ENCODE peak calls at places on chromosomes 6 and 20, in nine cellular contexts. S is AG08396, Z is ACHN, B is HFF-Myc, E is psoas muscle, U is IMR-90, R is H54, P is cardiac muscle cell, Q is lung. F is an unnamed sample.

GRCh38 chr6:16199792-16200191 is 38.6 kb upstream of the GMPR start:
- DNase-seq in S (no peak), Z (no peak), B (no peak), E (no peak), U (no peak), R (no peak), P (peak), Q (no peak), F (no peak)

GRCh38 chr6:26103141-26103769 is 16.0 kb downstream of the HFE start:
- DNase-seq in S (no peak), Z (peak), B (no peak), E (no peak), U (peak), R (no peak), P (no peak), Q (no peak), F (no peak)

GRCh38 chr20:57289401-57290177 is 23.1 kb upstream of the BMP7 start:
- DNase-seq in S (no peak), Z (no peak), B (no peak), E (no peak), U (peak), R (no peak), P (no peak), Q (no peak), F (no peak)

GRCh38 chr6:7243188-7243942 is 69.6 kb downstream of the SSR1 start:
- DNase-seq in S (peak), Z (peak), B (peak), E (no peak), U (peak), R (peak), P (peak), Q (peak), F (peak)

GRCh38 chr6:20716865-20717264 is 182.6 kb downstream of the CDKAL1 start:
- DNase-seq in S (no peak), Z (no peak), B (no peak), E (no peak), U (no peak), R (no peak), P (no peak), Q (no peak), F (no peak)

GRCh38 chr20:36491901-36492617 is 49.3 kb upstream of the MYL9 start:
- DNase-seq in S (no peak), Z (no peak), B (no peak), E (no peak), U (no peak), R (no peak), P (no peak), Q (no peak), F (no peak)

GRCh38 chr6:31898200-31899011 is 908 bp upstream of the EHMT2 start:
- DNase-seq in S (no peak), Z (peak), B (no peak), E (no peak), U (peak), R (peak), P (peak), Q (no peak), F (no peak)

GRCh38 chr6:2355155-2355554 is 109.8 kb upstream of the GMDS start:
- DNase-seq in S (no peak), Z (no peak), B (no peak), E (no peak), U (peak), R (no peak), P (no peak), Q (no peak), F (no peak)

GRCh38 chr20:16123623-16124022 is 449.6 kb downstream of the KIF16B start:
- DNase-seq in S (no peak), Z (no peak), B (no peak), E (no peak), U (no peak), R (no peak), P (no peak), Q (no peak), F (no peak)

GRCh38 chr6:125888989-125889656 is 67.4 kb upstream of the HINT3 start:
- DNase-seq in S (peak), Z (peak), B (no peak), E (no peak), U (peak), R (peak), P (peak), Q (peak), F (no peak)

GRCh38 chr20:36062799-36063198 is 91.7 kb upstream of the EPB41L1 start:
- DNase-seq in S (no peak), Z (no peak), B (no peak), E (no peak), U (no peak), R (no peak), P (no peak), Q (no peak), F (no peak)

GRCh38 chr6:75337805-75338204 is 53.2 kb upstream of the TMEM30A start:
- DNase-seq in S (no peak), Z (no peak), B (no peak), E (no peak), U (peak), R (no peak), P (no peak), Q (no peak), F (no peak)

GRCh38 chr6:47079638-47080037 is 37.5 kb upstream of the ADGRF1 start:
- DNase-seq in S (no peak), Z (no peak), B (no peak), E (no peak), U (no peak), R (no peak), P (no peak), Q (no peak), F (no peak)

GRCh38 chr6:22231616-22232015 is 65.2 kb downstream of the PRL start:
- DNase-seq in S (no peak), Z (no peak), B (no peak), E (no peak), U (peak), R (no peak), P (no peak), Q (no peak), F (no peak)

GRCh38 chr20:61630240-61630650 is 378.2 kb downstream of the CDH4 start:
- DNase-seq in S (no peak), Z (no peak), B (no peak), E (no peak), U (no peak), R (no peak), P (no peak), Q (no peak), F (no peak)

GRCh38 chr6:13923527-13924145 is 1.1 kb upstream of the RNF182 start:
- DNase-seq in S (peak), Z (peak), B (no peak), E (no peak), U (peak), R (peak), P (no peak), Q (no peak), F (no peak)

GRCh38 chr6:137266032-137266586 is 46.9 kb upstream of the IFNGR1 start:
- DNase-seq in S (no peak), Z (no peak), B (no peak), E (no peak), U (no peak), R (no peak), P (no peak), Q (no peak), F (no peak)

GRCh38 chr6:156189714-156190113 is 587.5 kb upstream of the ARID1B start:
- DNase-seq in S (no peak), Z (no peak), B (no peak), E (no peak), U (no peak), R (no peak), P (no peak), Q (no peak), F (no peak)

GRCh38 chr6:3228791-3229565 is 1.5 kb upstream of the TUBB2B start:
- DNase-seq in S (no peak), Z (no peak), B (no peak), E (no peak), U (no peak), R (no peak), P (peak), Q (no peak), F (no peak)

GRCh38 chr6:30613251-30614043 is 3.6 kb downstream of the PPP1R10 start:
- DNase-seq in S (no peak), Z (no peak), B (no peak), E (no peak), U (peak), R (no peak), P (no peak), Q (no peak), F (no peak)

GRCh38 chr20:63963784-63964301 is 5.9 kb downstream of the ZNF512B start:
- DNase-seq in S (no peak), Z (no peak), B (no peak), E (peak), U (no peak), R (no peak), P (no peak), Q (no peak), F (no peak)

GRCh38 chr6:165834613-165835259 is 171.7 kb upstream of the PDE10A start:
- DNase-seq in S (no peak), Z (peak), B (no peak), E (no peak), U (peak), R (no peak), P (no peak), Q (peak), F (no peak)

GRCh38 chr20:38046572-38046971 is 13.0 kb downstream of the RPRD1B start:
- DNase-seq in S (no peak), Z (no peak), B (no peak), E (peak), U (no peak), R (no peak), P (no peak), Q (no peak), F (no peak)

GRCh38 chr20:38337561-38338140 is 8.6 kb upstream of the LBP start:
- DNase-seq in S (no peak), Z (peak), B (no peak), E (no peak), U (no peak), R (peak), P (peak), Q (no peak), F (no peak)

GRCh38 chr6:4550227-4550597 is 226.0 kb upstream of the CDYL start:
- DNase-seq in S (no peak), Z (no peak), B (no peak), E (no peak), U (no peak), R (no peak), P (no peak), Q (no peak), F (no peak)

GRCh38 chr20:46023999-46024398 is 5.0 kb upstream of the SLC12A5 start:
- DNase-seq in S (no peak), Z (no peak), B (no peak), E (no peak), U (no peak), R (peak), P (no peak), Q (no peak), F (no peak)

GRCh38 chr20:44692932-44693476 is 22.2 kb upstream of the CCN5 start:
- DNase-seq in S (peak), Z (peak), B (no peak), E (peak), U (peak), R (peak), P (no peak), Q (peak), F (peak)

GRCh38 chr6:79307321-79308036 is 73.0 kb upstream of the HMGN3 start:
- DNase-seq in S (no peak), Z (no peak), B (no peak), E (no peak), U (no peak), R (no peak), P (no peak), Q (no peak), F (no peak)

GRCh38 chr6:106535012-106535411 is 94.3 kb downstream of the RTN4IP1 start:
- DNase-seq in S (no peak), Z (no peak), B (no peak), E (no peak), U (no peak), R (no peak), P (no peak), Q (no peak), F (no peak)

GRCh38 chr20:22303523-22303922 is 280.8 kb downstream of the FOXA2 start:
- DNase-seq in S (no peak), Z (peak), B (no peak), E (no peak), U (no peak), R (peak), P (peak), Q (no peak), F (no peak)

GRCh38 chr6:129525055-129525454 is 184.9 kb downstream of the ARHGAP18 start:
- DNase-seq in S (no peak), Z (no peak), B (peak), E (no peak), U (peak), R (no peak), P (no peak), Q (no peak), F (peak)

GRCh38 chr6:38153076-38153475 is 333.5 kb downstream of the ZFAND3 start:
- DNase-seq in S (no peak), Z (no peak), B (no peak), E (no peak), U (no peak), R (no peak), P (no peak), Q (no peak), F (no peak)

GRCh38 chr6:169495601-169496000 is 206.2 kb downstream of the WDR27 start:
- DNase-seq in S (peak), Z (no peak), B (no peak), E (no peak), U (peak), R (no peak), P (no peak), Q (no peak), F (no peak)

GRCh38 chr6:21000391-21000801 is 466.1 kb downstream of the CDKAL1 start:
- DNase-seq in S (no peak), Z (no peak), B (no peak), E (no peak), U (no peak), R (no peak), P (no peak), Q (no peak), F (no peak)

GRCh38 chr6:100809346-100809745 is 71.8 kb downstream of the ASCC3 start:
- DNase-seq in S (no peak), Z (no peak), B (no peak), E (no peak), U (peak), R (no peak), P (no peak), Q (no peak), F (no peak)

GRCh38 chr20:41230136-41230535 is 87.4 kb downstream of the ZHX3 start:
- DNase-seq in S (no peak), Z (no peak), B (no peak), E (no peak), U (no peak), R (no peak), P (no peak), Q (no peak), F (no peak)

GRCh38 chr20:60589624-60590023 is 631.4 kb downstream of the CDH26 start:
- DNase-seq in S (no peak), Z (peak), B (no peak), E (no peak), U (peak), R (no peak), P (peak), Q (no peak), F (no peak)